ENCODE peak calls at places on chromosomes 2 and 18, in five cellular contexts. One of them, this sample, is unnamed.

GRCh38 chr2:143254108-143254507 is 124.9 kb downstream of the ARHGAP15 start:
- DNase-seq in A549: no peak
- DNase-seq in neural crest cell: no peak
- DNase-seq in lung: no peak
- DNase-seq in fibroblast of pulmonary artery: no peak
- DNase-seq in this sample: no peak

GRCh38 chr18:27704721-27705361 is 472.1 kb downstream of the CDH2 start:
- DNase-seq in A549: no peak
- DNase-seq in neural crest cell: no peak
- DNase-seq in lung: no peak
- DNase-seq in fibroblast of pulmonary artery: no peak
- DNase-seq in this sample: peak; percentile 40

GRCh38 chr2:9251154-9252001 is 44.8 kb downstream of the ASAP2 start:
- DNase-seq in A549: peak; percentile 71
- DNase-seq in neural crest cell: no peak
- DNase-seq in lung: no peak
- DNase-seq in fibroblast of pulmonary artery: peak; percentile 80
- DNase-seq in this sample: peak; percentile 58

GRCh38 chr2:25981596-25982272 is 563 bp downstream of the KIF3C start:
- DNase-seq in A549: no peak
- DNase-seq in neural crest cell: no peak
- DNase-seq in lung: no peak
- DNase-seq in fibroblast of pulmonary artery: no peak
- DNase-seq in this sample: no peak

GRCh38 chr2:17104454-17104853 is 413.8 kb downstream of the RAD51AP2 start:
- DNase-seq in A549: no peak
- DNase-seq in neural crest cell: no peak
- DNase-seq in lung: no peak
- DNase-seq in fibroblast of pulmonary artery: peak; percentile 17
- DNase-seq in this sample: no peak

GRCh38 chr2:188676012-188676405 is 298.2 kb upstream of the COL3A1 start:
- DNase-seq in A549: no peak
- DNase-seq in neural crest cell: no peak
- DNase-seq in lung: no peak
- DNase-seq in fibroblast of pulmonary artery: peak; percentile 57
- DNase-seq in this sample: no peak

GRCh38 chr2:37201208-37201607 is 4.9 kb downstream of the CEBPZOS start:
- DNase-seq in A549: no peak
- DNase-seq in neural crest cell: no peak
- DNase-seq in lung: no peak
- DNase-seq in fibroblast of pulmonary artery: no peak
- DNase-seq in this sample: no peak

GRCh38 chr2:28224648-28225471 is 167.8 kb upstream of the FOSL2 start:
- DNase-seq in A549: no peak
- DNase-seq in neural crest cell: no peak
- DNase-seq in lung: no peak
- DNase-seq in fibroblast of pulmonary artery: peak; percentile 93
- DNase-seq in this sample: peak; percentile 6

GRCh38 chr2:218218409-218219185 is 1.6 kb downstream of the ARPC2 start:
- DNase-seq in A549: no peak
- DNase-seq in neural crest cell: no peak
- DNase-seq in lung: no peak
- DNase-seq in fibroblast of pulmonary artery: no peak
- DNase-seq in this sample: no peak

This sample was measured in retina.